ENCODE peak calls at places on chromosomes 13 and 19, in six cellular contexts. T is WTC11; S is activated naive CD8-positive, alpha-beta T cell treated with anti-CD3 and anti-CD28 coated beads, Interleukin-2, amount 50 U/mL, for 16 hours; O is left cardiac atrium; K is NCI-H187; H is activated T-helper 1 cell treated with anti-CD3 and anti-CD28 coated beads, Interleukin-2, amount 50 U/mL, for 16 hours. E is an unnamed sample.
A peak's percentile ranks its signal among the peaks of the same experiment; 100 is the strongest.

GRCh38 chr19:38250821-38251563 is 5.2 kb downstream of the PPP1R14A start:
- DNase-seq in H (no peak), O (peak; percentile 85), S (no peak), T (peak; percentile 38), K (no peak), E (peak; percentile 83)

GRCh38 chr13:77696006-77696862 is 1.3 kb upstream of the SLAIN1 start:
- DNase-seq in T (no peak), O (no peak), S (no peak), H (no peak), K (no peak), E (no peak)

GRCh38 chr13:81089758-81090157 is 748.8 kb upstream of the SPRY2 start:
- DNase-seq in S (no peak), O (no peak), K (no peak), H (no peak), T (no peak), E (no peak)

GRCh38 chr19:54883228-54883627 is 9.2 kb downstream of the FCAR start:
- DNase-seq in H (no peak), S (no peak), K (no peak), O (no peak), T (no peak), E (no peak)

GRCh38 chr13:54486421-54487166 is 1458.0 kb downstream of the OLFM4 start:
- DNase-seq in O (no peak), T (no peak), H (no peak), S (no peak), K (no peak), E (no peak)

GRCh38 chr19:51493776-51494175 is 7.8 kb downstream of the SIGLEC12 start:
- DNase-seq in K (no peak), H (no peak), S (no peak), T (no peak), O (no peak), E (no peak)

GRCh38 chr19:10433131-10433536 is 12.8 kb downstream of the PDE4A start:
- DNase-seq in S (no peak), K (no peak), T (no peak), H (no peak), O (no peak), E (no peak)

GRCh38 chr13:26050568-26051230 is 1.1 kb downstream of the SHISA2 start:
- DNase-seq in T (peak; percentile 72), S (no peak), O (no peak), H (no peak), K (no peak), E (peak; percentile 45)

GRCh38 chr13:58855283-58855682 is 1223.7 kb downstream of the PCDH17 start:
- DNase-seq in K (no peak), T (no peak), S (no peak), H (no peak), O (no peak), E (no peak)

GRCh38 chr13:113862766-113863510 is 938 bp downstream of the GAS6 start:
- DNase-seq in H (no peak), K (no peak), S (no peak), O (peak; percentile 79), T (peak; percentile 55), E (peak; percentile 79)

GRCh38 chr19:54475706-54476105 is 2.6 kb upstream of the CDC42EP5 start:
- DNase-seq in T (no peak), H (no peak), O (no peak), S (no peak), K (no peak), E (no peak)

GRCh38 chr19:42121036-42121621 is 11.1 kb downstream of the POU2F2 start:
- DNase-seq in T (no peak), S (no peak), H (no peak), O (no peak), K (no peak), E (no peak)

GRCh38 chr19:17305517-17306284 is at the start of gene MRPL34:
- DNase-seq in H (peak; percentile 89), O (peak; percentile 96), T (peak; percentile 99), K (peak; percentile 87), S (peak; percentile 87), E (peak; percentile 95)

GRCh38 chr13:109333893-109334651 is 452.3 kb downstream of the IRS2 start:
- DNase-seq in K (no peak), H (no peak), O (no peak), T (no peak), S (no peak), E (peak; percentile 49)

GRCh38 chr19:15623711-15624318 is 8.8 kb downstream of the CYP4F8 start:
- DNase-seq in S (no peak), K (no peak), H (no peak), O (no peak), T (peak; percentile 50), E (no peak)

GRCh38 chr13:22964245-22964966 is 216.4 kb upstream of the SGCG start:
- DNase-seq in K (no peak), O (no peak), S (no peak), H (no peak), T (no peak), E (no peak)

GRCh38 chr13:35388456-35388855 is 88.0 kb downstream of the MAB21L1 start:
- DNase-seq in T (no peak), O (no peak), H (no peak), S (no peak), K (no peak), E (no peak)

GRCh38 chr19:16625183-16625958 is 2.6 kb downstream of the MED26 start:
- DNase-seq in O (no peak), H (no peak), K (no peak), T (no peak), S (no peak), E (no peak)

GRCh38 chr19:12675377-12675776 is 6.3 kb downstream of the DHPS start:
- DNase-seq in T (no peak), K (no peak), O (no peak), S (no peak), H (no peak), E (no peak)

GRCh38 chr19:54316746-54317107 is 3.8 kb upstream of the LILRA5 start:
- DNase-seq in T (peak; percentile 86), K (no peak), S (no peak), H (no peak), O (peak; percentile 40), E (peak; percentile 59)

GRCh38 chr19:7213628-7214328 is 80.4 kb downstream of the INSR start:
- DNase-seq in K (no peak), O (no peak), T (no peak), S (no peak), H (no peak), E (no peak)

GRCh38 chr19:6693681-6694080 is 23.7 kb upstream of the TNFSF14 start:
- DNase-seq in O (no peak), K (no peak), H (no peak), S (no peak), T (no peak), E (no peak)

GRCh38 chr13:102597029-102598015 is 536 bp downstream of the TPP2 start:
- DNase-seq in K (no peak), H (no peak), S (peak; percentile 1), O (peak; percentile 44), T (no peak), E (peak; percentile 42)

GRCh38 chr13:40406405-40407138 is 259.9 kb downstream of the FOXO1 start:
- DNase-seq in T (no peak), K (no peak), O (no peak), S (no peak), H (no peak), E (no peak)

GRCh38 chr19:55391702-55392615 is 6.2 kb downstream of the RPL28 start:
- DNase-seq in T (no peak), K (no peak), S (no peak), O (no peak), H (no peak), E (no peak)

GRCh38 chr13:80086304-80086721 is 254.6 kb downstream of the SPRY2 start:
- DNase-seq in S (no peak), O (no peak), T (no peak), H (no peak), K (no peak), E (no peak)

GRCh38 chr19:10205636-10206035 is 10.9 kb upstream of the DNMT1 start:
- DNase-seq in O (no peak), S (no peak), H (no peak), T (no peak), K (no peak), E (no peak)

GRCh38 chr19:33778089-33778791 is 18.4 kb upstream of the KCTD15 start:
- DNase-seq in K (peak; percentile 41), H (peak; percentile 78), S (peak; percentile 60), O (peak; percentile 88), T (peak; percentile 85), E (peak; percentile 92)

GRCh38 chr19:51651216-51651846 is 4.7 kb upstream of the SIGLEC14 start:
- DNase-seq in K (no peak), S (no peak), T (no peak), H (no peak), O (no peak), E (no peak)

GRCh38 chr19:39112338-39112890 is 13.2 kb upstream of the PAK4 start:
- DNase-seq in S (no peak), O (peak; percentile 25), H (no peak), T (no peak), K (no peak), E (no peak)

GRCh38 chr19:3695986-3696659 is 4.1 kb downstream of the PIP5K1C start:
- DNase-seq in H (no peak), S (no peak), T (no peak), K (no peak), O (no peak), E (no peak)

GRCh38 chr13:54185785-54186184 is 1157.2 kb downstream of the OLFM4 start:
- DNase-seq in H (no peak), K (no peak), S (no peak), O (no peak), T (peak; percentile 51), E (no peak)

GRCh38 chr19:33132425-33132824 is 511 bp downstream of the WDR88 start:
- DNase-seq in H (no peak), K (no peak), S (no peak), O (no peak), T (peak; percentile 53), E (no peak)

GRCh38 chr13:76820759-76821158 is 65.4 kb downstream of the KCTD12 start:
- DNase-seq in T (no peak), K (no peak), H (no peak), S (no peak), O (peak; percentile 71), E (peak; percentile 80)

GRCh38 chr13:113928701-113929627 is 44.9 kb downstream of the C13orf46 start:
- DNase-seq in H (no peak), O (peak; percentile 85), T (peak; percentile 9), S (no peak), K (no peak), E (peak; percentile 92)